ENCODE peak calls at places on chromosome 1, in ten cellular contexts. X is NCI-H2171 treated with DMSO at 0.1 percent for 48 hours; V is right cardiac atrium; W is central memory CD8-positive, alpha-beta T cell; S is memory B cell; P is ELF-1; Z is GM03348; J is cardiac septum; K is skeletal muscle cell; R is HTR-8/SVneo. M is an unnamed sample.

GRCh38 chr1:162538815-162539431 is 22.6 kb upstream of the UAP1 start:
- DNase-seq in V (no peak), J (no peak), X (no peak), P (no peak), R (peak), Z (peak), S (no peak), W (no peak), K (peak), M (no peak)

GRCh38 chr1:245997471-245998258 is 509.4 kb downstream of the SMYD3 start:
- DNase-seq in W (no peak), V (peak), X (no peak), Z (peak), K (no peak), S (no peak), J (no peak), R (no peak), P (peak), M (no peak)

GRCh38 chr1:175750366-175751111 is 7.1 kb upstream of the TNR start:
- DNase-seq in K (no peak), J (peak), V (no peak), R (no peak), P (peak), Z (no peak), X (no peak), S (no peak), W (no peak), M (no peak)

GRCh38 chr1:144551107-144551542 is 41.6 kb upstream of the PPIAL4F start:
- DNase-seq in S (no peak), K (no peak), V (no peak), W (no peak), J (no peak), P (no peak), Z (no peak), R (no peak), X (no peak), M (no peak)

GRCh38 chr1:31689394-31689793 is 14.4 kb downstream of the COL16A1 start:
- DNase-seq in J (no peak), S (no peak), Z (no peak), P (no peak), W (no peak), X (no peak), K (no peak), V (no peak), R (no peak), M (no peak)

GRCh38 chr1:41537257-41537656 is 52.8 kb upstream of the EDN2 start:
- DNase-seq in Z (peak), S (no peak), V (no peak), W (no peak), X (no peak), R (no peak), P (no peak), K (peak), J (peak), M (no peak)

GRCh38 chr1:72371259-72372035 is 89.1 kb upstream of the NEGR1 start:
- DNase-seq in S (no peak), Z (no peak), V (no peak), J (no peak), R (no peak), X (no peak), K (no peak), W (no peak), P (peak), M (peak)

GRCh38 chr1:42056460-42056859 is 96.8 kb upstream of the GUCA2B start:
- DNase-seq in X (no peak), Z (no peak), R (no peak), P (no peak), W (no peak), V (no peak), S (no peak), J (no peak), K (no peak), M (no peak)

GRCh38 chr1:7554343-7555270 is 216.5 kb upstream of the VAMP3 start:
- DNase-seq in R (no peak), P (no peak), S (no peak), V (no peak), X (peak), J (no peak), K (no peak), Z (no peak), W (no peak), M (no peak)

GRCh38 chr1:17635811-17636210 is 96.3 kb downstream of the ARHGEF10L start:
- DNase-seq in P (no peak), S (peak), K (no peak), J (no peak), R (no peak), V (no peak), Z (no peak), W (no peak), X (no peak), M (peak)

GRCh38 chr1:228215663-228216116 is 7.8 kb downstream of the OBSCN start:
- DNase-seq in P (no peak), R (no peak), V (peak), Z (no peak), J (peak), W (no peak), K (no peak), S (no peak), X (no peak), M (no peak)

GRCh38 chr1:95730986-95731385 is 497.0 kb downstream of the RWDD3 start:
- DNase-seq in W (no peak), P (no peak), J (no peak), R (no peak), Z (no peak), S (no peak), V (no peak), K (no peak), X (no peak), M (no peak)